ENCODE peak calls at places on chromosomes 6 and 20, in eight cellular contexts. F is activated T-helper 2 cell treated with anti-CD3 and anti-CD28 coated beads, Interferon-gamma antibody, Interleukin-2, Interleukin-4, amounts not matched to agents 10 μg/mL and 5 μg/mL and 100 μg/mL, durations not matched to agents 14 hours and 24 hours and 36 hours; S is GM19239; M is heart right ventricle; Z is heart left ventricle; V is left lobe of liver; B is C1 segment of cervical spinal cord; Q is natural killer cell. A is an unnamed sample.

GRCh38 chr6:145656128-145656527 is 79.2 kb downstream of the EPM2A start:
- DNase-seq in F (no peak), Z (no peak), V (no peak), S (no peak), M (no peak), Q (no peak), B (no peak), A (no peak)

GRCh38 chr6:44580901-44581300 is 193.4 kb downstream of the CDC5L start:
- DNase-seq in F (no peak), B (no peak), Q (no peak), V (no peak), M (no peak), S (no peak), Z (no peak), A (no peak)

GRCh38 chr6:2763345-2763841 is 1.8 kb upstream of the WRNIP1 start:
- DNase-seq in Z (no peak), Q (no peak), B (no peak), V (peak), F (no peak), S (no peak), M (peak), A (no peak)

GRCh38 chr20:63696311-63696627 is 183 bp upstream of the TNFRSF6B start:
- DNase-seq in V (peak), Z (no peak), F (no peak), S (no peak), M (no peak), B (no peak), Q (no peak), A (peak)

GRCh38 chr6:118400582-118400981 is 147.5 kb upstream of the PLN start:
- DNase-seq in F (no peak), Z (no peak), M (no peak), S (no peak), Q (no peak), B (no peak), V (no peak), A (no peak)

GRCh38 chr6:20203561-20204528 is 8.4 kb downstream of the MBOAT1 start:
- DNase-seq in Z (no peak), F (no peak), S (no peak), V (no peak), M (no peak), Q (no peak), B (no peak), A (no peak)

GRCh38 chr6:95519228-95520037 is 57.9 kb upstream of the MANEA start:
- DNase-seq in Q (no peak), S (no peak), V (no peak), Z (no peak), F (no peak), M (no peak), B (no peak), A (no peak)

GRCh38 chr6:20210158-20210557 is 2.1 kb downstream of the MBOAT1 start:
- DNase-seq in Z (no peak), B (no peak), F (no peak), V (no peak), S (no peak), Q (no peak), M (no peak), A (no peak)

GRCh38 chr6:1686117-1687098 is 76.7 kb downstream of the FOXC1 start:
- DNase-seq in V (no peak), M (no peak), Q (no peak), F (no peak), S (no peak), Z (peak), B (no peak), A (no peak)